ENCODE peak calls at places on chromosome 9, in four cellular contexts. L, B, D and M are unnamed samples.

GRCh38 chr9:34620061-34620994 is at the start of gene DCTN3:
- DNase-seq in L (peak; percentile 94), B (peak; percentile 94), D (peak; percentile 95), M (peak; percentile 88)

GRCh38 chr9:35664531-35665470 is at the start of gene ARHGEF39:
- DNase-seq in L (peak; percentile 85), B (peak; percentile 61), D (peak; percentile 65), M (no peak)

GRCh38 chr9:134851015-134851414 is 29.6 kb upstream of the FCN2 start:
- DNase-seq in L (no peak), B (no peak), D (no peak), M (no peak)

GRCh38 chr9:126893079-126893478 is 21.5 kb upstream of the RALGPS1 start:
- DNase-seq in L (no peak), B (no peak), D (no peak), M (no peak)

GRCh38 chr9:37974506-37975173 is 70.7 kb upstream of the SLC25A51 start:
- DNase-seq in L (no peak), B (no peak), D (no peak), M (no peak)

GRCh38 chr9:124835026-124835501 is 18.2 kb upstream of the WDR38 start:
- DNase-seq in L (peak; percentile 92), B (peak; percentile 87), D (peak; percentile 45), M (peak; percentile 43)

GRCh38 chr9:129751841-129752801 is 721 bp downstream of the PTGES start:
- DNase-seq in L (peak; percentile 64), B (no peak), D (peak; percentile 30), M (no peak)

GRCh38 chr9:135939351-135940265 is 21.6 kb downstream of the UBAC1 start:
- DNase-seq in L (no peak), B (no peak), D (no peak), M (no peak)

GRCh38 chr9:34185778-34186551 is 7.1 kb downstream of the UBAP1 start:
- DNase-seq in L (peak; percentile 71), B (peak; percentile 98), D (peak; percentile 97), M (no peak)

GRCh38 chr9:5193345-5193744 is 7.9 kb upstream of the INSL6 start:
- DNase-seq in L (no peak), B (no peak), D (no peak), M (no peak)

GRCh38 chr9:97480749-97481148 is 20.7 kb upstream of the TMOD1 start:
- DNase-seq in L (no peak), B (peak; percentile 26), D (peak; percentile 77), M (no peak)

GRCh38 chr9:14423816-14424261 is 109.9 kb upstream of the NFIB start:
- DNase-seq in L (no peak), B (peak; percentile 76), D (peak; percentile 67), M (no peak)

GRCh38 chr9:137217276-137218211 is 4.5 kb downstream of the RNF208 start:
- DNase-seq in L (peak; percentile 94), B (peak; percentile 34), D (peak; percentile 40), M (peak; percentile 44)

GRCh38 chr9:98923724-98924123 is 20.0 kb upstream of the COL15A1 start:
- DNase-seq in L (no peak), B (no peak), D (no peak), M (no peak)

GRCh38 chr9:134955156-134955555 is 37.4 kb upstream of the FCN1 start:
- DNase-seq in L (no peak), B (no peak), D (no peak), M (no peak)

GRCh38 chr9:36592801-36593583 is 20.3 kb downstream of the MELK start:
- DNase-seq in L (no peak), B (no peak), D (no peak), M (no peak)

GRCh38 chr9:92295827-92296258 is 2.3 kb upstream of the IARS1 start:
- DNase-seq in L (no peak), B (no peak), D (peak; percentile 5), M (no peak)

GRCh38 chr9:109074236-109074889 is 45.4 kb downstream of the TMEM245 start:
- DNase-seq in L (no peak), B (no peak), D (no peak), M (no peak)

GRCh38 chr9:96651626-96652025 is 3.5 kb downstream of the PRXL2C start:
- DNase-seq in L (no peak), B (peak; percentile 55), D (no peak), M (no peak)

GRCh38 chr9:137403281-137403680 is 19.7 kb downstream of the EXD3 start:
- DNase-seq in L (no peak), B (no peak), D (no peak), M (no peak)

DNA sequence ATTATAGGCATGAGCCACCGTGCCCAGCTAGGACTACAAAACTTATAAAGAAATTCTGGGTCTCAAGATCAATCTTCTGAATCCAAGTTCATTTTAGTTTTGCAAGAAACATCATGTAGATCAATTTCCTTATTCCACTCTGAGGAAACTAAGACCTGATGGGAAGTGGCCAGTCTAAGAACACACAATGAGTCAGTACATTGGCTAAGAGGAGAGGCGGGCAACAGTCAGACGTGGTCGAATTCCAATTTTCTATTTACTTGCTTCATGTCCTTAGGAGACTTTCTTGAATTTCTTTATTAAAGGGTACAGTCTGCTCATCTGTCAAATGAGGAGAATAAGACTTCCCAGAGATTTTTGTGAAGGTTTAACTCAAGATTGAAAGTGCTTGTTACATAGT is 432.1 kb upstream of the BRINP1 start:
- DNase-seq in L (no peak), B (peak; percentile 40), D (peak; percentile 70), M (no peak)
- TF ChIP-seq CTCF in L (no peak), B (no peak), D (no peak), M (no peak)

DNA sequence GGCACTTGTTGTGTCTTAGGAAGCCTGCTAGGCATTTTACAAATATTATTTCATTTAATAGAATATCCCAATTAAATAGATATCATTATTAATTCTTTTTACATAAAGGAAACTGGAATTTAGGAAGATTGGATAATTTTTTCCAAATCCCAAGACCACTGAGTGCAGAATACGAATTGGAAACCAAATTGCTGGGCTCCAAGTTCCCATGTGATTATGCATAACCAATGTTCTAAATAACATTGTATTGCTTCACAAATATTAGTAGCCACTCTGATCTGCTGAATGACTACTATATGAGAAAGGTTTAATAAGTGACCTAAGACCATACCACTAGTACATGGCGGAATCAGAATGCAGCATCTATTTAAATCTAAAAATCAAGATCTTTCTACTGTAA is 57.7 kb downstream of the ALDH1A1 start:
- DNase-seq in L (no peak), B (peak; percentile 15), D (no peak), M (no peak)
- TF ChIP-seq CTCF in L (no peak), B (no peak), D (no peak), M (no peak)

DNA sequence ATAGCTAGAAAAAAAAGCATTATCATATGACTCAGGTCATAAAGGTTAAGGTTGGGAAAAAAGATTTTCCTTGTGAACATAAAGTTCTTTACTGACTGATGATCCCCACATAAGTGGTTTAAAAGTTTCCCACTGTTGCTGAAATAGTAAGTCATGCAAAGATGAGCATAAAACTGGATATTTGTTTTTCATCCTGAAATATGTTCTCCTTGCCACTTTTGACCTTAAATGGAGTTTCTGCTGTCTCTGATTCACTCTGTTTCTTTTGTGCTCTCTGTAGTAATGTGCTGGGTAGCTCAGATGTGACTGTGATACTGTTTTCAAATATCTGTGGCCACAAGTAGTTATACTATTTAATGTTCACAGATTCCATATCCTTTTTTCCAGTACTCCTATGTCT is 162.5 kb upstream of the GAS1 start:
- DNase-seq in L (no peak), B (peak; percentile 88), D (peak; percentile 77), M (no peak)
- TF ChIP-seq CTCF in L (no peak), B (no peak), D (no peak), M (no peak)

GRCh38 chr9:93321220-93321610 is 130.3 kb upstream of the FAM120A start:
- DNase-seq in L (no peak), B (no peak), D (no peak), M (no peak)

GRCh38 chr9:93326654-93327053 is 124.8 kb upstream of the FAM120A start:
- DNase-seq in L (no peak), B (no peak), D (no peak), M (no peak)

GRCh38 chr9:93326056-93326455 is 125.4 kb upstream of the FAM120A start:
- DNase-seq in L (no peak), B (peak; percentile 8), D (no peak), M (no peak)

GRCh38 chr9:93325307-93326035 is 126.0 kb upstream of the FAM120A start:
- DNase-seq in L (no peak), B (no peak), D (no peak), M (no peak)

DNA sequence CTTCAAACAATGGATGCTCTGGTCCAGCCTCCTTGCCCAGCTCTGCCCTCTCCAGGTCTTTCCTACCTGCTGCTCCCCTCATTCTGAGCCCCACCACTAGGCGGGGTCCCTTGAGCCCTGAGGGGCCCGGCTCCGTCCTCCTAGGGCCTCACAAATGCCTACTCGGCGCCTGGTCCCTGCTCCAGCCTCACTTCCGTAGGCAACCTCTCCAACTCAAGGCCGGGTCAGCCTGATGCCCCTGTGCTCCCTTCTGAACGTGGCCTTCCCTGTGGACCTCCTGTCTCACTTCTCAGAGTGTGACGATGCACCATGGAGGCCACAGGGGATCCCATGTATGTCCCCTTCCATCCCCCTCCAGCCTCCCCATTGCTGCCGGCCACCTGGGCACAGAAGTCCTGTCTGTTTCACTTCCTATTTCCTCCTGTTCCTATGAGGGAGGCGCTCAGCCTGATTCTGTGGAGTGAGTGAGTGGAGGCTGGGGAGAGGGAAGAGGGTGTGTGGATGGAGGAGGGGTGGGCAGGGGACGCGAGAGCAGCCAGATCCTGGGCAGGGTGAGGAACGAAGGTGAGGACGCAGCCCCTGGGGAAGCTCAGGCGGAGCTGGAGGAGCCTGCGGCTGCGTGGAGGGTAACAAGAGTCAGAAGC is 127.2 kb upstream of the FAM120A start:
- DNase-seq in L (no peak), B (no peak), D (no peak), M (no peak)
- TF ChIP-seq CTCF in L (no peak), B (no peak), D (no peak), M (no peak)

GRCh38 chr9:82583524-82583923 is 479.4 kb downstream of the RASEF start:
- DNase-seq in L (peak; percentile 50), B (no peak), D (no peak), M (no peak)

GRCh38 chr9:82580921-82581320 is 482.0 kb downstream of the RASEF start:
- DNase-seq in L (no peak), B (no peak), D (no peak), M (no peak)

GRCh38 chr9:82584349-82584846 is 478.5 kb downstream of the RASEF start:
- DNase-seq in L (no peak), B (no peak), D (no peak), M (no peak)

GRCh38 chr9:82581516-82581915 is 481.4 kb downstream of the RASEF start:
- DNase-seq in L (no peak), B (no peak), D (no peak), M (no peak)

DNA sequence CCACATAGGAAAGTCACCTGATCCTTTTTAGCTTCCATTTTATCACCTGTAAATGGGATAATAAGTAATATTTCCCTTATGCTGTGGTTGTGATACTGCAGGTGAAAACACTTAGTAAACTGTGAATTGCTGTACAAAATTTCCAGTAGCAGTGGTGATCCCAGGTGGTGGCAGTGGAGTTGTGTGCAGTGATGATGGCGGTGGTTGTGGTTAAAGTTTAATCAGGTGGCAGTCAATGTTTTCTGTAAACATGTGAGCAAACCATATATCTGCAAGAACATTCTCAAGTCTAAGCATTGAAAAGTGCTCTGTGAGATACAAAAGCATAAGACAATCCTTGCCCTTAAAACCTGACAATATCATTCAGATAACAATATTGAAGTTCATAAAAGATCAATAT is 480.2 kb downstream of the RASEF start:
- DNase-seq in L (peak; percentile 46), B (no peak), D (no peak), M (no peak)
- TF ChIP-seq CTCF in L (peak; percentile 14), B (no peak), D (no peak), M (no peak)

DNA sequence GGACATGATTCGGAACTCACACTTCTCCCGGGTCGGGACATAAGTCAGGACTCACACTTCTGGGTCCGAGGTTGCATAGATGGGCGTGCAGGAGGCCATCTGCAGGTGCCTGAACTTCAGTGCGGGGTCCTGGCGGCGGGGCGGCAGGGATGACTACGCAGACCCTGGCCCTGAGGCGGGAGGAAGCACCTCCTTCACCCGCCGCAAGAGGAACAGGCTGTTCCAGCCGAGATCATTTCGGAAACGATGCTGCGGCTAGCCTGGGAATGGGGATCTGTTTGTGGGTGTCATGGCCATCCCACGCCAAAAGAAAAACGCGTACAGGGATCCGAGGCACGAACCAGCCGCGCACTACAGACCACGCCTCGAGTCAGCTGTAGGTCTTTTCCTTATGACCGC is 196.6 kb downstream of the TTLL11 start:
- DNase-seq in L (no peak), B (peak; percentile 43), D (no peak), M (no peak)
- TF ChIP-seq CTCF in L (no peak), B (no peak), D (no peak), M (no peak)